ENCODE peak calls at places on chromosome 1, in seven cellular contexts. L is iris pigment epithelial cell; N is skeletal muscle cell; W is amniotic stem cell; I is CD8-positive, alpha-beta T cell; J is NCI-H2081; B is T-cell. P is an unnamed sample.
A peak's percentile ranks its signal among the peaks of the same experiment; 100 is the strongest.

GRCh38 chr1:246781212-246781611 is 57.0 kb downstream of the SCCPDH start:
- DNase-seq in L (no peak), N (no peak), W (no peak), I (no peak), J (no peak), B (no peak), P (no peak)

GRCh38 chr1:162035241-162035640 is 11.6 kb upstream of the OLFML2B start:
- DNase-seq in L (peak; percentile 27), N (no peak), W (no peak), I (no peak), J (peak; percentile 13), B (no peak), P (no peak)

GRCh38 chr1:8217011-8217711 is 100.8 kb upstream of the SLC45A1 start:
- DNase-seq in L (peak; percentile 55), N (no peak), W (no peak), I (peak; percentile 18), J (no peak), B (peak; percentile 17), P (no peak)

GRCh38 chr1:162918111-162918754 is 57.3 kb upstream of the CCDC190 start:
- DNase-seq in L (no peak), N (no peak), W (no peak), I (no peak), J (no peak), B (no peak), P (no peak)

GRCh38 chr1:110538921-110539320 is 19.9 kb upstream of the KCNA10 start:
- DNase-seq in L (no peak), N (no peak), W (no peak), I (no peak), J (no peak), B (no peak), P (no peak)

GRCh38 chr1:86965012-86965826 is 50.8 kb downstream of the HS2ST1 start:
- DNase-seq in L (peak; percentile 45), N (peak; percentile 5), W (peak; percentile 18), I (peak; percentile 23), J (peak; percentile 1), B (no peak), P (peak; percentile 6)

GRCh38 chr1:1440262-1440772 is 4.8 kb downstream of the VWA1 start:
- DNase-seq in L (no peak), N (no peak), W (no peak), I (no peak), J (no peak), B (no peak), P (no peak)

GRCh38 chr1:228343211-228343661 is 63.4 kb downstream of the TRIM11 start:
- DNase-seq in L (no peak), N (no peak), W (no peak), I (peak; percentile 2), J (no peak), B (peak; percentile 10), P (no peak)

GRCh38 chr1:202155478-202156021 is 4.9 kb downstream of the PTPN7 start:
- DNase-seq in L (peak; percentile 28), N (no peak), W (no peak), I (no peak), J (no peak), B (no peak), P (peak; percentile 67)

GRCh38 chr1:39949891-39950290 is 5.1 kb upstream of the MFSD2A start:
- DNase-seq in L (no peak), N (no peak), W (no peak), I (no peak), J (no peak), B (no peak), P (no peak)